ENCODE peak calls at places on chromosomes 12 and 14, in seven cellular contexts. G, D, S, I, Z, V and J are unnamed samples.

GRCh38 chr12:127582074-127582473 is 684.9 kb upstream of the TMEM132C start:
- DNase-seq in G (no peak), D (no peak), S (no peak), I (peak; percentile 47), Z (no peak), V (no peak), J (no peak)

GRCh38 chr14:28577711-28578131 is 188.9 kb upstream of the FOXG1 start:
- DNase-seq in G (no peak), D (no peak), S (no peak), I (no peak), Z (no peak), V (no peak), J (no peak)

GRCh38 chr12:48279096-48279495 is 71.6 kb downstream of the ZNF641 start:
- DNase-seq in G (no peak), D (no peak), S (peak; percentile 76), I (no peak), Z (no peak), V (no peak), J (no peak)

GRCh38 chr12:40105265-40105514 is 691 bp downstream of the SLC2A13 start:
- DNase-seq in G (no peak), D (no peak), S (no peak), I (no peak), Z (no peak), V (no peak), J (no peak)

GRCh38 chr12:2974560-2974971 is 15.4 kb downstream of the TEAD4 start:
- DNase-seq in G (peak; percentile 61), D (no peak), S (no peak), I (no peak), Z (no peak), V (no peak), J (no peak)

GRCh38 chr12:128542844-128543243 is 275.9 kb downstream of the TMEM132C start:
- DNase-seq in G (no peak), D (no peak), S (no peak), I (no peak), Z (no peak), V (no peak), J (no peak)

GRCh38 chr14:24435998-24436354 is 6.2 kb downstream of the KHNYN start:
- DNase-seq in G (no peak), D (no peak), S (no peak), I (no peak), Z (no peak), V (no peak), J (no peak)

GRCh38 chr14:55599250-55599879 is 19.4 kb downstream of the KTN1 start:
- DNase-seq in G (no peak), D (no peak), S (peak; percentile 43), I (no peak), Z (peak; percentile 81), V (peak; percentile 50), J (no peak)

GRCh38 chr12:124668602-124669001 is 101.2 kb upstream of the NCOR2 start:
- DNase-seq in G (no peak), D (no peak), S (no peak), I (no peak), Z (no peak), V (no peak), J (no peak)

GRCh38 chr12:71397433-71397954 is 42.1 kb upstream of the LGR5 start:
- DNase-seq in G (no peak), D (no peak), S (no peak), I (no peak), Z (no peak), V (no peak), J (no peak)
- TF ChIP-seq POLR2AphosphoS5 in G (no peak), D (no peak), S (no peak), I (no peak), Z (no peak), V (no peak), J (no peak)

GRCh38 chr14:43792980-43793379 is 714.1 kb downstream of the FSCB start:
- DNase-seq in G (no peak), D (no peak), S (no peak), I (no peak), Z (no peak), V (no peak), J (no peak)

GRCh38 chr14:43790681-43791080 is 716.4 kb downstream of the FSCB start:
- DNase-seq in G (no peak), D (no peak), S (no peak), I (no peak), Z (no peak), V (no peak), J (no peak)

GRCh38 chr14:43793579-43793978 is 713.5 kb downstream of the FSCB start:
- DNase-seq in G (no peak), D (no peak), S (no peak), I (no peak), Z (no peak), V (no peak), J (no peak)

GRCh38 chr14:43795600-43796228 is 711.4 kb downstream of the FSCB start:
- DNase-seq in G (peak; percentile 47), D (no peak), S (no peak), I (no peak), Z (no peak), V (no peak), J (no peak)
- TF ChIP-seq POLR2AphosphoS5 in G (no peak), D (no peak), S (no peak), I (no peak), Z (no peak), V (no peak), J (no peak)

DNA sequence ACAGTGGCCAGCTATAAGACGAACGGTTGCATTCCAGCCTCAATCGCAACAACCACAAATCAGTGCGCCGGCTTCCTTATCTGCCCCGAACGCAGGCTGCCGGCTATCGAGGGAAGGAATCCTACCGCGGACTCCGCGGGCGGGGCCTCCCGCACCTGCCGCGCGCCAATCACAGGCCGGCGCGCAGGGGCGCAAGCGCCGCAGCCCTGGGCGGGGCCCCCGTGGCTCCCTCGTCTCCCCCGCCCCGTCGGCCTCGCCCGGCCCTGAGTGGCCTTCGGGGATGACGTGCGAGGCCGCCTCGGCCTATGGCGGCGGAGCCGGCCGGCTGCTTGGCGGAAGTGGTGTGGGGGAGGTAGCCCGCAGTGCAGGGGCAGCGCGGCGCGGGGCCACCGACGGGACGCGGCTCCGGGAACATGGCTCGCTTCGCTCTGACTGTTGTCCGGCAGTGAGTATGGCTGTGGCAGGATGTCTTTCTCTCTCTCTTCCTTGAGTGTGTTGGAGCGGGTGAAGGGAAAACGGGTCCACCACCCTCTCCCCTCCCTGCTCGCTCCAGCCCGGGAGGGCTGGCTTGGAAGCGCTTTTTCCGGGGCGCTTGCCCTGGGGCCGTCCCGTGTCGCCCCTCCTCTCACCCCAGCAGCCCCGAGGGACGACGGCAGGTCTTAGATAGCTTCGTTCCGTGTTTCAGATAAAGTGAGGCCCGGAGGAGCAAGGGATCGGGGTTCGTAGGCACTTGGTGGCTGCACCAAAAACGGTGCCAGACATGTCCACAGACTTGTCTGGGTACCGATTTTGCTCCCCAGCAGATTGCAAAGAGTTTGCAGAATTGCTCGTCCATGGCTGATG is at the start of gene TIGAR:
- DNase-seq in G (peak; percentile 98), D (peak; percentile 70), S (peak; percentile 90), I (peak; percentile 96), Z (peak; percentile 95), V (peak; percentile 42), J (peak; percentile 97)
- TF ChIP-seq POLR2AphosphoS5 in G (peak; percentile 84), D (peak; percentile 98), S (peak; percentile 80), I (peak; percentile 99), Z (peak; percentile 97), V (peak; percentile 80), J (peak; percentile 98)

GRCh38 chr14:33794791-33795300 is 156.0 kb downstream of the EGLN3 start:
- DNase-seq in G (no peak), D (no peak), S (no peak), I (no peak), Z (no peak), V (no peak), J (no peak)

GRCh38 chr14:33790996-33791395 is 159.9 kb downstream of the EGLN3 start:
- DNase-seq in G (no peak), D (peak; percentile 2), S (no peak), I (no peak), Z (no peak), V (no peak), J (no peak)

GRCh38 chr14:33793711-33794110 is 157.2 kb downstream of the EGLN3 start:
- DNase-seq in G (no peak), D (no peak), S (no peak), I (no peak), Z (no peak), V (no peak), J (no peak)

GRCh38 chr14:33791971-33792370 is 158.9 kb downstream of the EGLN3 start:
- DNase-seq in G (no peak), D (peak; percentile 50), S (no peak), I (no peak), Z (no peak), V (no peak), J (no peak)

DNA sequence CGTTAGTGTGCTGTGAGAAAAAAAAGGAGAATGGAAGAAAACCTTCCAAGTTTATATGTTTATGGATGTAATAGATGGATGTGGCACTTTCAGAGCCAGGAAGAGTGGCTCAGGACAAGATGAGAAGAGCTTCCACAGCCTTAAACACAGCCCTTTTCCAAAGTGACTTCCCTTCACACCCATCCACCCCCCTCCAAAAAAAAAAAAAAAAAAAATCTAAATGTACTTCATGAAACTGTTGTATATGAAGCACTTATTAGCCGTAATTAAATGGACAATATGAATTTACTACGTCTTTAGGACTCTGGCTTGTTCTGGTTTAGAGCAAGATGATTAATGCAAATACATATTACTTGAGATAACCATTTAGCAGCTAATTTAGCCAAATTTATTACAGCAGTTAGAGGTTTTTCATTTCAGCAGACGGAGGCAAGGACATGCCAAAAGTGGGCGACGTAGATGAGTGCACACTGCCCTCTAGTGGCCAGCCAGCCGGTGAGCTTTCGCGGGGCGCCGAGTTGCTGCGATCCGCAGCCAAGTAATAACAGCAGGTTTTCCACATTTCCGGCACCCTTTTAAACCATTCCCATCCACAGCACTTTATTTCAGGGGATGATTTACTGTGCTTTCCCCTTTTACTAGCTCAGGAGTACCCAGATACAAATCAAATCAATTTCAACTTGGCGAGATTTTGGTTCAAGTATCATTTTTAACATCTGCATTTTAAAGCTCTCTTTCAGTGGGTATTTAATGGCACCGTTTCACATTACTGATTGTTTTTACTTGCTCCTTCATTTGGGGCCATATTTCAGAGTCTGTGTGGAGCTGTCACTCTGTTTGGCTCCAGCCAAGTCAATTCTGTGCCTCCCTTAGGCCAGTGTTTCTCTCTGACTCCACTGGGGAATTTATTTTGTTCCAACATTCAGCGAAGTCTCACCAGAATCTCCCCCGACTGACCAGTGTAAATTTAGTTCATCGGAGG is 158.2 kb downstream of the EGLN3 start:
- DNase-seq in G (peak; percentile 85), D (peak; percentile 15), S (peak; percentile 52), I (peak; percentile 94), Z (peak; percentile 83), V (peak; percentile 25), J (peak; percentile 47)
- TF ChIP-seq POLR2AphosphoS5 in G (no peak), D (no peak), S (no peak), I (peak; percentile 34), Z (no peak), V (no peak), J (no peak)

DNA sequence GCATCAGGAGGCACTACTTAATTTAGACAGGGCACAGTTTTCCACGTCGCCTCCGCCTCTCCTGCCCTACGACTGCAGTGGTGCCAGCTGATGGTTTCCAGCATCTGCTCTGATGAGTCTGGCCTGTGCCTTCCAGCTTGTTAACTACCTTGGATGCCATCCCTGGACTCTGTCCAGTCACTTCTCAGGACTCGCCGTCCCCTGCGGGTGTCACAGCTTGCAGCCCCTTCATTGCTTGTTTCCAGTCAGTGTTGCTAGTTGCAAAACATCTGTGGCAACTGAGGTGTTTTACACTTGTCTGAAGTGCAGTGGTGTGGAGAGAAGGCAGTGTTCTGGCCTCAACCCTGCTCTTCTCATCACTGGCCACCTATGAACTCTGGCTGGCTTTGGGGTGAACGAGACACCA is 8.2 kb downstream of the ADGRD1 start:
- DNase-seq in G (no peak), D (no peak), S (no peak), I (peak; percentile 92), Z (peak; percentile 25), V (no peak), J (no peak)
- TF ChIP-seq POLR2AphosphoS5 in G (no peak), D (no peak), S (no peak), I (peak; percentile 77), Z (peak; percentile 75), V (no peak), J (no peak)